ENCODE peak calls at places on chromosomes 4 and X, in four cellular contexts. W, K, X and E are unnamed samples.

GRCh38 chrX:12206413-12206812 is 68.1 kb downstream of the FRMPD4 start:
- DNase-seq in X (no peak), K (peak; percentile 15), W (no peak), E (no peak)

GRCh38 chrX:147174596-147174995 is 360.1 kb upstream of the CXorf51A start:
- DNase-seq in K (no peak), X (no peak), W (no peak), E (no peak)

GRCh38 chr4:74159397-74159709 is 1.4 kb downstream of the MTHFD2L start:
- DNase-seq in W (no peak), K (no peak), X (no peak), E (no peak)

GRCh38 chrX:109795682-109796081 is 62.6 kb upstream of the ACSL4 start:
- DNase-seq in K (no peak), X (no peak), W (no peak), E (no peak)

GRCh38 chrX:41664307-41665299 is 24.2 kb upstream of the GPR34 start:
- DNase-seq in W (no peak), K (no peak), X (no peak), E (no peak)

GRCh38 chr4:175671491-175671934 is 140.6 kb downstream of the GPM6A start:
- DNase-seq in X (no peak), W (no peak), K (no peak), E (no peak)

GRCh38 chr4:75742451-75742850 is 18.1 kb downstream of the USO1 start:
- DNase-seq in K (no peak), W (no peak), X (no peak), E (no peak)

GRCh38 chr4:41120297-41121217 is 93.8 kb downstream of the APBB2 start:
- DNase-seq in W (peak; percentile 56), X (no peak), K (peak; percentile 45), E (no peak)

GRCh38 chr4:138910201-138910913 is 105.2 kb upstream of the NOCT start:
- DNase-seq in W (no peak), X (no peak), K (peak; percentile 47), E (no peak)

GRCh38 chrX:111129949-111130348 is 34.0 kb downstream of the PAK3 start:
- DNase-seq in W (no peak), K (no peak), X (no peak), E (no peak)

GRCh38 chr4:140595065-140595464 is 26.3 kb upstream of the UCP1 start:
- DNase-seq in X (peak; percentile 38), K (peak; percentile 53), W (no peak), E (no peak)

GRCh38 chrX:55161581-55161980 is 58.6 kb upstream of the PAGE5 start:
- DNase-seq in K (peak; percentile 22), X (no peak), W (no peak), E (no peak)

GRCh38 chrX:52923781-52924241 is 26.7 kb downstream of the FAM156B start:
- DNase-seq in K (peak; percentile 61), W (peak; percentile 53), X (no peak), E (no peak)

GRCh38 chr4:143292858-143293257 is 43.8 kb upstream of the GAB1 start:
- DNase-seq in K (no peak), X (no peak), W (no peak), E (no peak)

GRCh38 chrX:7586126-7586525 is 256.8 kb upstream of the VCX start:
- DNase-seq in X (no peak), K (peak; percentile 16), W (no peak), E (no peak)

GRCh38 chr4:140019619-140020367 is 134.2 kb downstream of the MAML3 start:
- DNase-seq in K (no peak), W (no peak), X (no peak), E (no peak)